ENCODE peak calls at places on chromosomes 11 and 22, in six cellular contexts. N is osteoblast; E is bronchial epithelial cell; B is pulmonary artery endothelial cell; C is NCI-H187; M is activated naive CD4-positive, alpha-beta T cell. D is an unnamed sample.

GRCh38 chr11:15920856-15921629 is 435.3 kb downstream of the SOX6 start:
- DNase-seq in C (no peak), B (no peak), N (no peak), M (no peak), E (peak; percentile 79), D (no peak)

GRCh38 chr11:77071671-77072605 is 5.2 kb downstream of the CAPN5 start:
- DNase-seq in C (no peak), B (no peak), M (no peak), E (peak; percentile 4), N (peak; percentile 88), D (no peak)

GRCh38 chr22:21571679-21572078 is 4.2 kb downstream of the UBE2L3 start:
- DNase-seq in E (no peak), C (no peak), N (no peak), B (no peak), M (no peak), D (no peak)

GRCh38 chr11:72058416-72059034 is 21.8 kb downstream of the NUMA1 start:
- DNase-seq in E (peak; percentile 61), N (no peak), C (peak; percentile 44), M (no peak), B (no peak), D (no peak)

GRCh38 chr11:130631119-130631518 is 182.7 kb downstream of the ADAMTS15 start:
- DNase-seq in E (peak; percentile 99), M (no peak), N (no peak), B (no peak), C (no peak), D (no peak)

GRCh38 chr22:36701941-36702640 is 1.5 kb downstream of the CACNG2 start:
- DNase-seq in B (no peak), N (no peak), C (no peak), M (no peak), E (no peak), D (no peak)

GRCh38 chr11:80958414-80958813 is 1517.6 kb upstream of the TENM4 start:
- DNase-seq in B (no peak), N (peak; percentile 25), M (no peak), E (peak; percentile 93), C (no peak), D (no peak)

GRCh38 chr11:75323609-75324008 is 27.9 kb downstream of the ARRB1 start:
- DNase-seq in C (no peak), B (no peak), E (peak; percentile 27), N (peak; percentile 36), M (no peak), D (no peak)

GRCh38 chr22:20117656-20118571 is 888 bp upstream of the TRMT2A start:
- DNase-seq in M (peak; percentile 16), N (peak; percentile 95), C (no peak), E (peak; percentile 11), B (no peak), D (no peak)

GRCh38 chr11:59204736-59205135 is 8.0 kb downstream of the MPEG1 start:
- DNase-seq in E (no peak), B (no peak), C (no peak), N (peak; percentile 78), M (no peak), D (no peak)

GRCh38 chr22:26436903-26437515 is 7.9 kb downstream of the ASPHD2 start:
- DNase-seq in E (peak; percentile 28), C (no peak), M (no peak), B (no peak), N (no peak), D (no peak)